ENCODE peak calls at places on chromosomes 3 and 15, in four cellular contexts. One of them, this sample, is unnamed.

GRCh38 chr3:45333549-45333948 is 54.8 kb upstream of the LARS2 start:
- DNase-seq in H1: no peak
- DNase-seq in HepG2: no peak
- DNase-seq in K562: peak
- DNase-seq in this sample: no peak

GRCh38 chr3:177523991-177524438 is 326.7 kb upstream of the TBL1XR1 start:
- DNase-seq in HepG2: peak
- DNase-seq in H1: no peak
- DNase-seq in K562: no peak
- DNase-seq in this sample: no peak

GRCh38 chr3:40584625-40585189 is 59.9 kb downstream of the ZNF621 start:
- DNase-seq in K562: peak
- DNase-seq in H1: peak
- DNase-seq in HepG2: peak
- DNase-seq in this sample: no peak

GRCh38 chr3:52784021-52784621 is 6.7 kb downstream of the ITIH1 start:
- DNase-seq in K562: no peak
- DNase-seq in HepG2: no peak
- DNase-seq in H1: no peak
- DNase-seq in this sample: no peak

GRCh38 chr3:173584093-173584833 is 186.7 kb downstream of the NLGN1 start:
- DNase-seq in H1: no peak
- DNase-seq in K562: peak
- DNase-seq in HepG2: no peak
- DNase-seq in this sample: no peak

GRCh38 chr15:76546805-76547204 is 210.2 kb downstream of the ISL2 start:
- DNase-seq in H1: no peak
- DNase-seq in HepG2: no peak
- DNase-seq in K562: no peak
- DNase-seq in this sample: no peak

GRCh38 chr3:123618768-123619484 is 34.1 kb upstream of the HACD2 start:
- DNase-seq in K562: no peak
- DNase-seq in HepG2: no peak
- DNase-seq in H1: no peak
- DNase-seq in this sample: no peak

GRCh38 chr3:188202358-188203138 is 48.6 kb downstream of the LPP start:
- DNase-seq in HepG2: peak
- DNase-seq in K562: peak
- DNase-seq in H1: no peak
- DNase-seq in this sample: no peak

GRCh38 chr3:13004376-13004775 is 68.9 kb downstream of the IQSEC1 start:
- DNase-seq in HepG2: no peak
- DNase-seq in H1: no peak
- DNase-seq in K562: no peak
- DNase-seq in this sample: no peak

GRCh38 chr15:42130246-42130986 is 26.0 kb downstream of the PLA2G4F start:
- DNase-seq in K562: no peak
- DNase-seq in HepG2: no peak
- DNase-seq in H1: no peak
- DNase-seq in this sample: no peak

GRCh38 chr3:5013021-5013906 is 34.0 kb downstream of the BHLHE40 start:
- DNase-seq in H1: peak
- DNase-seq in HepG2: peak
- DNase-seq in K562: peak
- DNase-seq in this sample: no peak

GRCh38 chr3:127762077-127762786 is 60.1 kb downstream of the MGLL start:
- DNase-seq in HepG2: no peak
- DNase-seq in H1: no peak
- DNase-seq in K562: no peak
- DNase-seq in this sample: peak

GRCh38 chr3:105997466-105997799 is 128.6 kb upstream of the CBLB start:
- DNase-seq in K562: no peak
- DNase-seq in HepG2: no peak
- DNase-seq in H1: no peak
- DNase-seq in this sample: no peak

GRCh38 chr3:81291586-81291985 is 469.9 kb downstream of the GBE1 start:
- DNase-seq in HepG2: no peak
- DNase-seq in H1: no peak
- DNase-seq in K562: no peak
- DNase-seq in this sample: no peak

GRCh38 chr15:70236306-70237103 is 138.8 kb upstream of the TLE3 start:
- DNase-seq in K562: no peak
- DNase-seq in HepG2: no peak
- DNase-seq in H1: no peak
- DNase-seq in this sample: no peak

GRCh38 chr3:73451276-73451973 is 173.3 kb downstream of the PDZRN3 start:
- DNase-seq in K562: no peak
- DNase-seq in HepG2: no peak
- DNase-seq in H1: no peak
- DNase-seq in this sample: peak

GRCh38 chr3:122325769-122326168 is 721 bp downstream of the CSTA start:
- DNase-seq in H1: no peak
- DNase-seq in HepG2: no peak
- DNase-seq in K562: no peak
- DNase-seq in this sample: no peak

GRCh38 chr3:122318620-122319019 is 6.4 kb upstream of the CSTA start:
- DNase-seq in HepG2: no peak
- DNase-seq in K562: no peak
- DNase-seq in H1: no peak
- DNase-seq in this sample: no peak

GRCh38 chr3:122324871-122325323 is at the start of gene CSTA:
- DNase-seq in HepG2: no peak
- DNase-seq in K562: no peak
- DNase-seq in H1: no peak
- DNase-seq in this sample: no peak

DNA sequence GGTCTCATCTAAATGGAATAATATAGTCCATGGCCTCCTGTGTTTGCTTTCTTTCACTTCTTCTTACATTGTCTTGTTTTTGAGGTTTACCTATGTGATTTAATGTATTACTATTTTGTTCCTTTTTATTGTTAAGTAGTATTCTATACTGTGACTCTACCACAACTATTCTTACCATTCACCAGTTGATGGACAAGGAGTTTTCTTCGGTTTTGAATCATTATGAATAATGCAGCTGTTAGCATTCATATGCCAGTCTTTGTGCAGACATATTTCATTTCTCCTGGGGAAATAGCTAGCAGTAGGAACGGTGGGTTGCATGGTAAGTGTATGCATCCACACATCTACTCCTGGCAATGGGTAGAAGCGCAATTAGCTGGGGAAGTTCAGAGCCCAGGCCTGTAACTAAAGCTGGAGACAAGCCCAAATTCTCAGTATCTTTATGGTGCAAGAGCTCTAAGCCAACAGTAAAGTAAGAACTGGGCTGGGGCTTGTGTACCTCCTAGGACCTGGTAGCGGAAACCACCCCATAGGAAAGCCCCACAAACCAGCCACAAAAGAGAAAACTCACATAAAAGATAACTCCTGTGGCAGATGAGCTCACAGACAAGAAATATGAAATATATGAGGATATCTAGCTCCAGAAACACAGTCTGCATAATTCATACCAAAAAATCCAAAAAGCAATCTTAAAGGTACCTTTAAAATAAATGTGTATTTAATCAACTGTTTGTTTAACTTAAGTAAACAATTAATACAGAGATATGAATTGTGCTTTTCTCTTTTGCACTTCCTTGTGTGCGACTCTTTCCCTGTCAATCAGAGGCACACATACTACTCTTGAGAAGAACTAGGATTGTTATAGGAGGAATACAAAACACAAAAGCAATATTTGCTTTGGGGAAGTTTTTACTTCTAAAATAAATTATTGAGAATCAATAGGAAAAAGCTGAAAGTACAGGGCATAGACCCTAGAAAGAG is 2.7 kb upstream of the CSTA start:
- DNase-seq in K562: no peak
- DNase-seq in HepG2: no peak
- DNase-seq in H1: no peak
- DNase-seq in this sample: no peak
- TF ChIP-seq CEBPB in K562: no peak
- TF ChIP-seq CEBPB in HepG2: no peak
- TF ChIP-seq CEBPB in H1: no peak
- TF ChIP-seq CEBPB in this sample: no peak

GRCh38 chr15:65333863-65334262 is 29.4 kb downstream of the RNU5B-1 start:
- DNase-seq in H1: no peak
- DNase-seq in HepG2: no peak
- DNase-seq in K562: no peak
- DNase-seq in this sample: no peak

GRCh38 chr15:65332662-65333440 is 28.4 kb downstream of the RNU5B-1 start:
- DNase-seq in HepG2: no peak
- DNase-seq in H1: no peak
- DNase-seq in K562: no peak
- DNase-seq in this sample: no peak

GRCh38 chr15:65334586-65335231 is 30.2 kb downstream of the RNU5B-1 start:
- DNase-seq in H1: no peak
- DNase-seq in HepG2: no peak
- DNase-seq in K562: no peak
- DNase-seq in this sample: no peak

GRCh38 chr15:65331811-65332210 is 27.3 kb downstream of the RNU5B-1 start:
- DNase-seq in H1: no peak
- DNase-seq in K562: no peak
- DNase-seq in HepG2: no peak
- DNase-seq in this sample: no peak

DNA sequence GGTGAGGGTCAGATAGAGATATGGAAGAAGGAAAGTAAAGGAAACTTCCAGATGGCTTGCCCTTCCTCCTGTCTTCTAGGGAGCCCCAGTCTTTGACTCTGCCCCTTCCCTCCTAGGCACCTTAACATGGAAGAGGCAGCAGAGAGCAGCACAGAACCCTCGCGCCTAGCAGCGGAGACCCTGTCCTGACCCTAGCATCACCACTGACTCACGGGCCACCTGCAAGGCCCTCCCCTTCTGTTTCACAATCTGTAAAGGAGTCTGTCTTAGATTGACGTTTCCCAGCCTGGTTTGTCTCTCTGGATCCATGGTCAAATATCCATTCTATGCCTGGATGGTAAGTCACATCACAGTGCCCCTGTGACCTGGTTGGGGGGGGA is 29.0 kb downstream of the RNU5B-1 start:
- DNase-seq in K562: no peak
- DNase-seq in H1: no peak
- DNase-seq in HepG2: no peak
- DNase-seq in this sample: no peak
- TF ChIP-seq CBX5 in K562: no peak
- TF ChIP-seq CBX5 in H1: no peak
- TF ChIP-seq CBX5 in HepG2: no peak
- TF ChIP-seq CBX5 in this sample: no peak

DNA sequence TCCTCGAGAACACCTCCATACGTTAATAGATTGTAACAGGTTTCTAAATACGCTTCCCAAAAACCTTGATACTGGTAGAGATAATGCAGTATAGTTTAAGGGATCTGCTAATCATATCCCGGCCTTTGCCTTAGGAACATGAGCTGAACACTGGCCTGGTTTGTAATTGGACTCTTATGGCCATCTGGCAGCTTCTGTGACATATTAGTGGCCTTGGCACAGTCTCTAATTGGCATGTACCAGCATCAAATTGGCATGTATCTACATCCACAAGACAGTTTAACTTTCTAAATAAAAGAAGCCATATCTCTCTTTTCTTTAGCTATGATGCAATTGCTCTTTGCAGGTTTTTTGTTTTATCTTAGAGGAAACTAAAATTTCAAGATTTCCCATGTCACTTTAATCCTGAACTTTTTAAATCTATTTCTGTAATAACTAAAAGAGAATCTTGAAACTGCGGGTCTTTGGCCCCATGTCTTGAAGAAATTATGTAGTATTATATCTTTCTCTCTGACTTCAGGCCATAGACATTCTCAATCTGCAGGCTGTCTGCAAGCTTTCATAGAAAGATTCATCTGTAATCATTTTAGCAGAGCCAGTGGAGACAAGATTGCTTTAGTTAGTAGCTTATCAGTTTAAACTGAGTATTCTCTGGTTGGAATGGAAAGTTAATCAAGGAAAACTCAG is 44.7 kb upstream of the FILIP1L start:
- DNase-seq in H1: no peak
- DNase-seq in HepG2: no peak
- DNase-seq in K562: no peak
- DNase-seq in this sample: no peak
- TF ChIP-seq CEBPB in H1: no peak
- TF ChIP-seq CEBPB in HepG2: no peak
- TF ChIP-seq CEBPB in K562: no peak
- TF ChIP-seq CEBPB in this sample: no peak

GRCh38 chr3:50229490-50229889 is 6.5 kb upstream of the GNAI2 start:
- DNase-seq in HepG2: no peak
- DNase-seq in K562: no peak
- DNase-seq in H1: no peak
- DNase-seq in this sample: no peak

GRCh38 chr3:50227390-50228183 is 8.4 kb upstream of the GNAI2 start:
- DNase-seq in H1: peak
- DNase-seq in K562: peak
- DNase-seq in HepG2: peak
- DNase-seq in this sample: peak

GRCh38 chr3:50230833-50231125 is 5.2 kb upstream of the GNAI2 start:
- DNase-seq in H1: no peak
- DNase-seq in K562: no peak
- DNase-seq in HepG2: no peak
- DNase-seq in this sample: no peak

GRCh38 chr3:50231581-50231980 is 4.4 kb upstream of the GNAI2 start:
- DNase-seq in H1: no peak
- DNase-seq in HepG2: no peak
- DNase-seq in K562: no peak
- DNase-seq in this sample: no peak

DNA sequence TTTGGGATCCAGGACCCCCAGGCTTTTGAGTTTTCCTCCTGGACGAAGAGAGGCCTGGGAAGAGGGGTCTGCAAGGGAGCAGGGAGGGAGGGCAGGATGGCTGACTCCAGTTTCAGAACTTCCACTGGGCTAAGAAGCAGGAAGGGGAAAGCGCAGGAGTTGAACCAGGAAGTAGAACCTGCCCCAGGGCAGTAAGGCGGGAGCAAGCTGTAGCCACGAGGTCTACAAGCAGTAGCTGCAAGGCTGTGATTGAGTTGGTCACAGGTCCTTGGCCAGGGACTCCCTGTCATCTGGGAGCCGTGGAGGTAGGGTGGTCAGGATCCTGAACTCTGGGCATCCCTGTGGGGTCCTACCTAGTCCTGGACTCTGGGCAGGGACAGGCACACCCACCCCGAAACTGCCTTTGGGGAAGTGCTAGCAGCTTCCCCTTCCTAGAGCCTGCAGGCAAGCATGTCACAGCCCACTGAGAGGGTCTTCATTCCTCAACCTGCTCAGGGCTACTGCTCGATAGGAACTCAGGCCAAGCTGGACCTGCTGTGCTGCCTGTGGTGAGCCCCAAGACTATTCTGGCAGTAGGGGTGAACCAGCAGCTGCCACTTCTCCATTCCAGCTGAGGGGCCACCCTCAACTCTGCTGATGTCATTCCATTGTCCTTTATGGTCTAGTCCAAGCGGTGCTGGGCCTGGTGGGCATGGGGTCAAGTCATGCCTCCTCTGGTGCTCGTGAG is 5.7 kb upstream of the GNAI2 start:
- DNase-seq in HepG2: no peak
- DNase-seq in K562: no peak
- DNase-seq in H1: no peak
- DNase-seq in this sample: no peak
- TF ChIP-seq CBX5 in HepG2: no peak
- TF ChIP-seq CBX5 in K562: no peak
- TF ChIP-seq CBX5 in H1: no peak
- TF ChIP-seq CBX5 in this sample: no peak

This sample was measured in GM12878.